ENCODE peak calls at places on chromosomes 5 and 9, in five cellular contexts. One of them, this sample, is unnamed.

GRCh38 chr9:7011395-7012067 is 253.8 kb downstream of the KDM4C start:
- DNase-seq in WERI-Rb-1: no peak
- DNase-seq in body of pancreas: no peak
- DNase-seq in WTC11: no peak
- DNase-seq in breast epithelium: no peak
- DNase-seq in this sample: no peak

GRCh38 chr9:127569819-127570401 is 42.2 kb upstream of the STXBP1 start:
- DNase-seq in WERI-Rb-1: no peak
- DNase-seq in body of pancreas: peak; percentile 53
- DNase-seq in WTC11: no peak
- DNase-seq in breast epithelium: no peak
- DNase-seq in this sample: no peak

GRCh38 chr5:22560115-22560514 is 293.0 kb downstream of the CDH12 start:
- DNase-seq in WERI-Rb-1: no peak
- DNase-seq in body of pancreas: no peak
- DNase-seq in WTC11: no peak
- DNase-seq in breast epithelium: no peak
- DNase-seq in this sample: no peak

GRCh38 chr5:11372191-11372590 is 532.1 kb downstream of the CTNND2 start:
- DNase-seq in WERI-Rb-1: no peak
- DNase-seq in body of pancreas: no peak
- DNase-seq in WTC11: no peak
- DNase-seq in breast epithelium: no peak
- DNase-seq in this sample: no peak

GRCh38 chr9:106305428-106306133 is 557.4 kb upstream of the ZNF462 start:
- DNase-seq in WERI-Rb-1: no peak
- DNase-seq in body of pancreas: no peak
- DNase-seq in WTC11: no peak
- DNase-seq in breast epithelium: no peak
- DNase-seq in this sample: no peak

GRCh38 chr5:150065346-150065745 is 21.0 kb downstream of the CSF1R start:
- DNase-seq in WERI-Rb-1: no peak
- DNase-seq in body of pancreas: no peak
- DNase-seq in WTC11: no peak
- DNase-seq in breast epithelium: no peak
- DNase-seq in this sample: no peak

GRCh38 chr5:158899201-158899600 is 200.5 kb downstream of the EBF1 start:
- DNase-seq in WERI-Rb-1: no peak
- DNase-seq in body of pancreas: no peak
- DNase-seq in WTC11: no peak
- DNase-seq in breast epithelium: no peak
- DNase-seq in this sample: no peak

GRCh38 chr9:100315561-100315960 is 37.2 kb downstream of the TEX10 start:
- DNase-seq in WERI-Rb-1: no peak
- DNase-seq in body of pancreas: no peak
- DNase-seq in WTC11: no peak
- DNase-seq in breast epithelium: no peak
- DNase-seq in this sample: no peak

GRCh38 chr5:926416-927171 is 33.9 kb downstream of the TRIP13 start:
- DNase-seq in WERI-Rb-1: no peak
- DNase-seq in body of pancreas: peak; percentile 45
- DNase-seq in WTC11: peak; percentile 56
- DNase-seq in breast epithelium: no peak
- DNase-seq in this sample: peak; percentile 63

GRCh38 chr5:52837068-52837467 is 49.4 kb downstream of the ITGA1 start:
- DNase-seq in WERI-Rb-1: no peak
- DNase-seq in body of pancreas: no peak
- DNase-seq in WTC11: no peak
- DNase-seq in breast epithelium: no peak
- DNase-seq in this sample: no peak

GRCh38 chr5:80654391-80655230 is at the start of the genes DHFR and MSH3:
- DNase-seq in WERI-Rb-1: peak; percentile 90
- DNase-seq in body of pancreas: peak; percentile 82
- DNase-seq in WTC11: peak; percentile 87
- DNase-seq in breast epithelium: peak; percentile 66
- DNase-seq in this sample: peak; percentile 91
- TF ChIP-seq CTCF in WERI-Rb-1: peak; percentile 18
- TF ChIP-seq CTCF in body of pancreas: no peak
- TF ChIP-seq CTCF in WTC11: no peak
- TF ChIP-seq CTCF in breast epithelium: peak; percentile 10
- TF ChIP-seq CTCF in this sample: peak; percentile 21

GRCh38 chr5:34656001-34656699 is at the start of gene RAI14:
- DNase-seq in WERI-Rb-1: peak; percentile 76
- DNase-seq in body of pancreas: peak; percentile 84
- DNase-seq in WTC11: peak; percentile 84
- DNase-seq in breast epithelium: peak; percentile 75
- DNase-seq in this sample: peak; percentile 87
- TF ChIP-seq CTCF in WERI-Rb-1: peak; percentile 19
- TF ChIP-seq CTCF in body of pancreas: no peak
- TF ChIP-seq CTCF in WTC11: no peak
- TF ChIP-seq CTCF in breast epithelium: no peak
- TF ChIP-seq CTCF in this sample: peak; percentile 23

GRCh38 chr9:112717669-112718331 is at the start of gene INIP:
- DNase-seq in WERI-Rb-1: peak; percentile 99
- DNase-seq in body of pancreas: peak; percentile 96
- DNase-seq in WTC11: peak; percentile 97
- DNase-seq in breast epithelium: peak; percentile 94
- DNase-seq in this sample: peak; percentile 98
- TF ChIP-seq CTCF in WERI-Rb-1: peak; percentile 42
- TF ChIP-seq CTCF in body of pancreas: no peak
- TF ChIP-seq CTCF in WTC11: no peak
- TF ChIP-seq CTCF in breast epithelium: no peak
- TF ChIP-seq CTCF in this sample: no peak

GRCh38 chr9:80602291-80602690 is 1030.5 kb downstream of the TLE4 start:
- DNase-seq in WERI-Rb-1: no peak
- DNase-seq in body of pancreas: no peak
- DNase-seq in WTC11: no peak
- DNase-seq in breast epithelium: no peak
- DNase-seq in this sample: no peak

GRCh38 chr9:80605793-80606192 is 1034.0 kb downstream of the TLE4 start:
- DNase-seq in WERI-Rb-1: no peak
- DNase-seq in body of pancreas: no peak
- DNase-seq in WTC11: no peak
- DNase-seq in breast epithelium: no peak
- DNase-seq in this sample: no peak

DNA sequence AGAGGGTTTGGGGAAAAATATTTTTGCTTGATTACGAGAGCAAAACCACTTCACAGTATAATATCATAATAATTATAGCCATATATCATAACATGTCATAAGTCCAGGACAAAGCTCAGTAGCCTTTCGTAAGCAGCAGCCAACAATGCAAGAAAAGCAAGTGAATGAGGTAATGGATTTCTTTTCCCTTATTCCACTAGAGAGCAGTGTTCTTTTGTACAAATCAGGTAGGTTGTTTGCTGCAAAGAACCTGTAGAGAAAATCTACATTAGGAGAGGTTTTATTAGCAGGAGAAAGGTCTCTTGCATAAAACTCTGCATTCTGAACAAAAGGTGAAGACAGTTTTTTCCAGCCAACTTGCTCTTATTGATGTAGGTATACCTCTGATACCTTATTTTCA is 1033.4 kb downstream of the TLE4 start:
- DNase-seq in WERI-Rb-1: no peak
- DNase-seq in body of pancreas: no peak
- DNase-seq in WTC11: no peak
- DNase-seq in breast epithelium: no peak
- DNase-seq in this sample: no peak
- TF ChIP-seq CTCF in WERI-Rb-1: peak; percentile 47
- TF ChIP-seq CTCF in body of pancreas: no peak
- TF ChIP-seq CTCF in WTC11: no peak
- TF ChIP-seq CTCF in breast epithelium: peak; percentile 40
- TF ChIP-seq CTCF in this sample: no peak

DNA sequence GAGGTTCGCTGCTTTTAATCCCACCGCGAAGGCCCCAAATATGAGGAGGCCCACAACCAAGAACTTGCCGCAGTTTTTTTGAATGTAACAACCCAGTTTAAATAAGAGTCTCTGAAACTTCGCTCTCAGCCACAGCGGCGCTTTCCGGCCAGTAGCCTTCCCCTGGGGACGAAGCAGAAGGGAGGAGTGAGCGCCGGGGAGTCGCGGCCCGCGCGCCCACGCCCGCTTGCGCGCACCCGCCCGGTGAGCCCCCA is 10.4 kb downstream of the PTCH1 start:
- DNase-seq in WERI-Rb-1: peak; percentile 39
- DNase-seq in body of pancreas: peak; percentile 30
- DNase-seq in WTC11: no peak
- DNase-seq in breast epithelium: no peak
- DNase-seq in this sample: no peak
- TF ChIP-seq CTCF in WERI-Rb-1: no peak
- TF ChIP-seq CTCF in body of pancreas: no peak
- TF ChIP-seq CTCF in WTC11: no peak
- TF ChIP-seq CTCF in breast epithelium: no peak
- TF ChIP-seq CTCF in this sample: no peak

GRCh38 chr5:169390265-169390664 is 89.3 kb upstream of the SLIT3 start:
- DNase-seq in WERI-Rb-1: no peak
- DNase-seq in body of pancreas: no peak
- DNase-seq in WTC11: no peak
- DNase-seq in breast epithelium: no peak
- DNase-seq in this sample: no peak
- TF ChIP-seq CTCF in WERI-Rb-1: no peak
- TF ChIP-seq CTCF in body of pancreas: no peak
- TF ChIP-seq CTCF in WTC11: no peak
- TF ChIP-seq CTCF in breast epithelium: no peak
- TF ChIP-seq CTCF in this sample: no peak

GRCh38 chr5:172697123-172698121 is 56.4 kb downstream of the NEURL1B start:
- DNase-seq in WERI-Rb-1: peak; percentile 86
- DNase-seq in body of pancreas: peak; percentile 95
- DNase-seq in WTC11: peak; percentile 89
- DNase-seq in breast epithelium: peak; percentile 82
- DNase-seq in this sample: peak; percentile 91
- TF ChIP-seq CTCF in WERI-Rb-1: peak; percentile 87
- TF ChIP-seq CTCF in body of pancreas: peak; percentile 79
- TF ChIP-seq CTCF in WTC11: peak; percentile 85
- TF ChIP-seq CTCF in breast epithelium: peak; percentile 96
- TF ChIP-seq CTCF in this sample: peak; percentile 92

DNA sequence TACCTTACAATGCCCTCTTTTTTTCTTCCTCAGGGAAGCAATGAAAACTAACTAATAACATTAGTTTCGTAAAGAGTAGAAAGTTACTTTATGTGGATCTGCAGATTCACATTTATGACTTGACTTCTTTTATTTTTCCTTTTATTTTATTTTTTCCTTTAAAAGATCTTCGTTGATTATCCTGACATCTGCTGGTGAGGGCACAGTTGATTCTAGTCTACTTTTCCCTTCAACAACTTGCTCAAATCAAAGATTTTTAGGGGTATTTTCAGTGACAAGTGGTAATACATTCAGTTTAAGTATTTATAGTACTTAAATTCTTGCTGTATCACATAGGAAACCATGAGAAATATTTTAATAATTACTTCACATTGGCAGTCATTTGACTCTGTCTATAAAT is 4.9 kb downstream of the EDIL3 start:
- DNase-seq in WERI-Rb-1: no peak
- DNase-seq in body of pancreas: no peak
- DNase-seq in WTC11: no peak
- DNase-seq in breast epithelium: no peak
- DNase-seq in this sample: no peak
- TF ChIP-seq CTCF in WERI-Rb-1: no peak
- TF ChIP-seq CTCF in body of pancreas: no peak
- TF ChIP-seq CTCF in WTC11: no peak
- TF ChIP-seq CTCF in breast epithelium: no peak
- TF ChIP-seq CTCF in this sample: no peak